ENCODE peak calls at places on chromosomes 11 and 22, in four cellular contexts. P is ovary, L is colonic mucosa, A is A549. S is an unnamed sample.

GRCh38 chr11:65529475-65530156 is 4.7 kb downstream of the SCYL1 start:
- DNase-seq in P (peak; percentile 75), L (no peak), A (no peak), S (no peak)

GRCh38 chr11:69374110-69374981 is 80.4 kb downstream of the MYEOV start:
- DNase-seq in P (peak; percentile 3), L (peak; percentile 74), A (no peak), S (no peak)

GRCh38 chr11:94183886-94184264 is 55.2 kb downstream of the PANX1 start:
- DNase-seq in P (peak; percentile 62), L (peak; percentile 75), A (peak; percentile 73), S (peak; percentile 68)

GRCh38 chr11:110801328-110801727 is 89.1 kb upstream of the ARHGAP20 start:
- DNase-seq in P (no peak), L (no peak), A (no peak), S (no peak)

GRCh38 chr11:75277211-75277805 is 36.7 kb downstream of the TPBGL start:
- DNase-seq in P (peak; percentile 7), L (no peak), A (no peak), S (no peak)

GRCh38 chr22:22576244-22576988 is 17.4 kb upstream of the PRAME start:
- DNase-seq in P (peak; percentile 31), L (peak; percentile 39), A (peak; percentile 55), S (peak; percentile 52)

GRCh38 chr11:12402027-12402426 is 24.7 kb downstream of the PARVA start:
- DNase-seq in P (no peak), L (no peak), A (no peak), S (no peak)

GRCh38 chr11:124256076-124256475 is at the start of gene OR8G5:
- DNase-seq in P (no peak), L (no peak), A (no peak), S (no peak)

GRCh38 chr22:29951675-29952413 is 68.9 kb downstream of the MTMR3 start:
- DNase-seq in P (no peak), L (no peak), A (no peak), S (no peak)

GRCh38 chr22:40224702-40225101 is 47.0 kb downstream of the TNRC6B start:
- DNase-seq in P (no peak), L (no peak), A (no peak), S (no peak)

GRCh38 chr11:61028135-61028729 is 56.8 kb downstream of the CD6 start:
- DNase-seq in P (no peak), L (no peak), A (no peak), S (no peak)

GRCh38 chr11:38543311-38543710 is 1945.3 kb upstream of the RAG2 start:
- DNase-seq in P (no peak), L (no peak), A (no peak), S (peak; percentile 68)

GRCh38 chr22:47776329-47776728 is 1013.9 kb downstream of the TBC1D22A start:
- DNase-seq in P (no peak), L (no peak), A (no peak), S (no peak)

GRCh38 chr22:27879923-27880322 is 39.1 kb downstream of the PITPNB start:
- DNase-seq in P (no peak), L (no peak), A (peak; percentile 45), S (peak; percentile 65)

GRCh38 chr22:46581580-46582244 is 38.5 kb upstream of the GRAMD4 start:
- DNase-seq in P (peak; percentile 20), L (peak; percentile 79), A (no peak), S (no peak)

GRCh38 chr11:28858076-28858475 is 749.9 kb downstream of the METTL15 start:
- DNase-seq in P (no peak), L (no peak), A (no peak), S (no peak)

GRCh38 chr11:12725863-12726666 is 51.8 kb downstream of the TEAD1 start:
- DNase-seq in P (no peak), L (no peak), A (peak; percentile 31), S (peak; percentile 59)

GRCh38 chr11:68686486-68686885 is 2.1 kb downstream of the GAL start:
- DNase-seq in P (no peak), L (no peak), A (no peak), S (no peak)

GRCh38 chr11:20310137-20310536 is 53.4 kb upstream of the HTATIP2 start:
- DNase-seq in P (no peak), L (no peak), A (no peak), S (no peak)

GRCh38 chr11:34027516-34028406 is 23.8 kb upstream of the CAPRIN1 start:
- DNase-seq in P (no peak), L (peak; percentile 88), A (peak; percentile 35), S (no peak)

GRCh38 chr22:42747701-42748513 is 27.2 kb upstream of the A4GALT start:
- DNase-seq in P (no peak), L (no peak), A (no peak), S (peak; percentile 78)

GRCh38 chr22:48931452-48931851 is 896.2 kb downstream of the BRD1 start:
- DNase-seq in P (no peak), L (peak; percentile 4), A (no peak), S (no peak)

GRCh38 chr11:68841718-68842426 is at the start of gene CPT1A:
- DNase-seq in P (peak; percentile 83), L (peak; percentile 86), A (peak; percentile 71), S (peak; percentile 75)

GRCh38 chr11:1913271-1914060 is 6.0 kb upstream of the TNNT3 start:
- DNase-seq in P (no peak), L (no peak), A (no peak), S (no peak)

GRCh38 chr22:42277232-42277753 is 6.8 kb upstream of the TCF20 start:
- DNase-seq in P (no peak), L (no peak), A (no peak), S (no peak)

GRCh38 chr22:45413368-45414211 is at the start of the genes RIBC2 and SMC1B:
- DNase-seq in P (peak; percentile 75), L (peak; percentile 90), A (peak; percentile 91), S (peak; percentile 80)

GRCh38 chr11:130609121-130610035 is 160.9 kb downstream of the ADAMTS15 start:
- DNase-seq in P (peak; percentile 64), L (peak; percentile 71), A (no peak), S (peak; percentile 79)

GRCh38 chr11:95925011-95925410 is 1.1 kb upstream of the MTMR2 start:
- DNase-seq in P (no peak), L (no peak), A (peak; percentile 53), S (peak; percentile 74)
- H3K4me3 ChIP-seq in P (no peak overlapping the region), L (peak overlapping the region; percentile 72), A (peak overlapping the region; percentile 84), S (peak overlapping the region; percentile 91)

GRCh38 chr11:35553831-35554230 is 28.4 kb upstream of the PAMR1 start:
- DNase-seq in P (no peak), L (no peak), A (peak; percentile 2), S (peak; percentile 54)

GRCh38 chr11:35558468-35558867 is 33.1 kb upstream of the PAMR1 start:
- DNase-seq in P (no peak), L (no peak), A (no peak), S (peak; percentile 60)

GRCh38 chr11:35553021-35553420 is 27.6 kb upstream of the PAMR1 start:
- DNase-seq in P (no peak), L (no peak), A (no peak), S (no peak)

GRCh38 chr11:35555238-35555887 is 29.9 kb upstream of the PAMR1 start:
- DNase-seq in P (no peak), L (no peak), A (no peak), S (peak; percentile 35)

GRCh38 chr11:35554491-35555237 is 29.2 kb upstream of the PAMR1 start:
- DNase-seq in P (no peak), L (no peak), A (peak; percentile 8), S (peak; percentile 32)
- TF ChIP-seq CTCF in P (no peak), L (no peak), A (peak; percentile 10), S (peak; percentile 51)

GRCh38 chr11:132909016-132909606 is 623.2 kb downstream of the OPCML start:
- DNase-seq in P (no peak), L (no peak), A (no peak), S (no peak)
- H3K4me3 ChIP-seq in P (no peak overlapping the region), L (no peak overlapping the region), A (no peak overlapping the region), S (no peak overlapping the region)

DNA sequence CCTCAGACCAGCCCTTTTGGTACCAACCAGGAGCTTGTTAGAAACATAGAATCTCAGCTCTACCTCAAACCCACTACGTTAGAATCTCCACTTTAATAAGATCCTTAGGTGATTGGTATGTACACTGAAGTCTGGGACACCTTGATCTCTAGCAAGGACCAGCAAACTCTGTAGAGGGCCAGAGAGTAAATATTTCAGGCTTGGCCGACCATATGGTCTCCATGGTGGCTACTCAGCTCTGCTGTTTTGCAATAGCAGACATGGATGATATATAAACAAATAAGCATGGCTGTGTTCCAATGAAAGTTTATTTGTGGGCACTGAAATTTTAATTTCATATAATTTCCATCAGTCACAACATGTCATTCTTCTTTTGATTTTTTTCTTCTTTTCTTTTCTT is 23.9 kb downstream of the UBASH3B start:
- DNase-seq in P (no peak), L (no peak), A (no peak), S (no peak)
- TF ChIP-seq CTCF in P (no peak), L (no peak), A (no peak), S (no peak)

GRCh38 chr11:63998558-63999348 is 12.5 kb downstream of the OTUB1 start:
- DNase-seq in P (no peak), L (no peak), A (peak; percentile 37), S (no peak)
- H3K4me3 ChIP-seq in P (no peak overlapping the region), L (peak overlapping the region; percentile 30), A (no peak overlapping the region), S (no peak overlapping the region)

DNA sequence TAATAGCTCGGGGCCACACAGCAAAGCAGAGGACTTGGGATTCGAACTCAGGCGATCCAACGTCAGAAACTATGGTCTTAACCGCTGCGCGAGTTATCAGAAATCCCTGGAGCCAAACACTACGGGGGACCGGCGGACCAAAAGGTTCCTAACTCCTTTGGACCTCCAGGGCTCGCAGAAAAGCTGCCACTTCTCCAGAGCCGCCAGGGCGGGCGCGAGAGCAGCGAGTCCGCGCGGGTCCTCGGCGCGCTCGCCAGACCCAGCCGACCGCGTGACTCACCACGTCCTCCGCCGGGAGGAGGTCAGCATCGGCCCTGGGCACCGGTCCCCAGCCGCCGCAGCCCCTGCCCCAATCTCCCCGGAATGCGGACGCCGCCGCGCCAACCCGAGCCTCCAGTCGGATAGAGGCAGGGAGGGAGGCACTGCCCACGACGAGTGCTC is 6.0 kb upstream of the ALX4 start:
- DNase-seq in P (no peak), L (no peak), A (peak; percentile 44), S (no peak)
- TF ChIP-seq CTCF in P (no peak), L (no peak), A (no peak), S (peak; percentile 2)